ENCODE peak calls at places on chromosomes 1 and 21, in ten cellular contexts. One of them, this sample, is unnamed.

GRCh38 chr1:204601979-204602653 is 83.4 kb downstream of the LRRN2 start:
- DNase-seq in gastrocnemius medialis: no peak
- DNase-seq in uterus: no peak
- DNase-seq in erythroblast: no peak
- DNase-seq in transverse colon: no peak
- DNase-seq in GM12878: no peak
- DNase-seq in testis: no peak
- DNase-seq in NB4: no peak
- DNase-seq in A549: no peak
- DNase-seq in prostate gland: no peak
- DNase-seq in this sample: no peak

GRCh38 chr1:99570486-99571089 is 75.3 kb upstream of the PALMD start:
- DNase-seq in testis: no peak
- DNase-seq in uterus: no peak
- DNase-seq in prostate gland: no peak
- DNase-seq in NB4: no peak
- DNase-seq in erythroblast: no peak
- DNase-seq in GM12878: no peak
- DNase-seq in transverse colon: no peak
- DNase-seq in A549: no peak
- DNase-seq in gastrocnemius medialis: no peak
- DNase-seq in this sample: no peak

GRCh38 chr1:19532519-19532918 is 47.2 kb upstream of the CAPZB start:
- DNase-seq in GM12878: no peak
- DNase-seq in uterus: peak
- DNase-seq in erythroblast: no peak
- DNase-seq in testis: no peak
- DNase-seq in gastrocnemius medialis: no peak
- DNase-seq in NB4: no peak
- DNase-seq in A549: no peak
- DNase-seq in transverse colon: no peak
- DNase-seq in prostate gland: no peak
- DNase-seq in this sample: no peak

GRCh38 chr1:52631759-52632331 is 1.1 kb upstream of the SHISAL2A start:
- DNase-seq in uterus: no peak
- DNase-seq in gastrocnemius medialis: no peak
- DNase-seq in A549: no peak
- DNase-seq in NB4: peak
- DNase-seq in GM12878: no peak
- DNase-seq in erythroblast: no peak
- DNase-seq in transverse colon: no peak
- DNase-seq in prostate gland: no peak
- DNase-seq in testis: peak
- DNase-seq in this sample: no peak

GRCh38 chr1:2821970-2822620 is 20.6 kb upstream of the TTC34 start:
- DNase-seq in A549: peak
- DNase-seq in transverse colon: peak
- DNase-seq in uterus: no peak
- DNase-seq in prostate gland: peak
- DNase-seq in gastrocnemius medialis: no peak
- DNase-seq in erythroblast: peak
- DNase-seq in GM12878: no peak
- DNase-seq in testis: peak
- DNase-seq in NB4: peak
- DNase-seq in this sample: peak

GRCh38 chr1:25694167-25694566 is 77.6 kb downstream of the MAN1C1 start:
- DNase-seq in prostate gland: no peak
- DNase-seq in uterus: peak
- DNase-seq in NB4: no peak
- DNase-seq in testis: peak
- DNase-seq in erythroblast: no peak
- DNase-seq in transverse colon: peak
- DNase-seq in GM12878: no peak
- DNase-seq in A549: no peak
- DNase-seq in gastrocnemius medialis: no peak
- DNase-seq in this sample: no peak

GRCh38 chr1:236416165-236416564 is 22.1 kb downstream of the EDARADD start:
- DNase-seq in erythroblast: no peak
- DNase-seq in GM12878: no peak
- DNase-seq in uterus: no peak
- DNase-seq in prostate gland: no peak
- DNase-seq in gastrocnemius medialis: no peak
- DNase-seq in A549: no peak
- DNase-seq in NB4: no peak
- DNase-seq in transverse colon: no peak
- DNase-seq in testis: no peak
- DNase-seq in this sample: no peak

GRCh38 chr1:44084998-44085675 is 33.5 kb upstream of the KLF17 start:
- DNase-seq in gastrocnemius medialis: no peak
- DNase-seq in testis: no peak
- DNase-seq in GM12878: no peak
- DNase-seq in erythroblast: no peak
- DNase-seq in transverse colon: no peak
- DNase-seq in NB4: no peak
- DNase-seq in A549: no peak
- DNase-seq in uterus: no peak
- DNase-seq in prostate gland: no peak
- DNase-seq in this sample: no peak

GRCh38 chr1:245074232-245074747 is 80.5 kb upstream of the KIF26B start:
- DNase-seq in erythroblast: no peak
- DNase-seq in transverse colon: no peak
- DNase-seq in GM12878: no peak
- DNase-seq in testis: no peak
- DNase-seq in A549: no peak
- DNase-seq in uterus: peak
- DNase-seq in NB4: peak
- DNase-seq in gastrocnemius medialis: no peak
- DNase-seq in prostate gland: no peak
- DNase-seq in this sample: no peak

GRCh38 chr1:234617135-234617985 is 7.4 kb upstream of the IRF2BP2 start:
- DNase-seq in transverse colon: no peak
- DNase-seq in uterus: no peak
- DNase-seq in NB4: peak
- DNase-seq in gastrocnemius medialis: no peak
- DNase-seq in testis: no peak
- DNase-seq in prostate gland: no peak
- DNase-seq in GM12878: no peak
- DNase-seq in erythroblast: no peak
- DNase-seq in A549: no peak
- DNase-seq in this sample: no peak

GRCh38 chr1:115320368-115320767 is 17.7 kb downstream of the NGF start:
- DNase-seq in GM12878: no peak
- DNase-seq in erythroblast: no peak
- DNase-seq in prostate gland: no peak
- DNase-seq in gastrocnemius medialis: no peak
- DNase-seq in transverse colon: no peak
- DNase-seq in uterus: no peak
- DNase-seq in testis: no peak
- DNase-seq in A549: peak
- DNase-seq in NB4: peak
- DNase-seq in this sample: no peak

GRCh38 chr21:36097427-36098230 is 27.8 kb downstream of the CBR1 start:
- DNase-seq in GM12878: peak
- DNase-seq in transverse colon: no peak
- DNase-seq in gastrocnemius medialis: no peak
- DNase-seq in prostate gland: no peak
- DNase-seq in testis: no peak
- DNase-seq in uterus: no peak
- DNase-seq in NB4: peak
- DNase-seq in A549: no peak
- DNase-seq in erythroblast: no peak
- DNase-seq in this sample: no peak

GRCh38 chr21:35509004-35509704 is 460.1 kb upstream of the RUNX1 start:
- DNase-seq in NB4: peak
- DNase-seq in prostate gland: no peak
- DNase-seq in GM12878: no peak
- DNase-seq in transverse colon: no peak
- DNase-seq in gastrocnemius medialis: no peak
- DNase-seq in testis: no peak
- DNase-seq in erythroblast: no peak
- DNase-seq in A549: no peak
- DNase-seq in uterus: no peak
- DNase-seq in this sample: no peak

GRCh38 chr1:66399888-66400529 is 133.9 kb upstream of the SGIP1 start:
- DNase-seq in NB4: no peak
- DNase-seq in testis: no peak
- DNase-seq in erythroblast: no peak
- DNase-seq in GM12878: peak
- DNase-seq in gastrocnemius medialis: no peak
- DNase-seq in A549: no peak
- DNase-seq in transverse colon: no peak
- DNase-seq in uterus: no peak
- DNase-seq in prostate gland: no peak
- DNase-seq in this sample: no peak
- TF ChIP-seq POLR2A in NB4: no peak
- TF ChIP-seq POLR2A in testis: no peak
- TF ChIP-seq POLR2A in erythroblast: no peak
- TF ChIP-seq POLR2A in GM12878: no peak
- TF ChIP-seq POLR2A in gastrocnemius medialis: no peak
- TF ChIP-seq POLR2A in A549: no peak
- TF ChIP-seq POLR2A in transverse colon: no peak
- TF ChIP-seq POLR2A in uterus: no peak
- TF ChIP-seq POLR2A in prostate gland: no peak
- TF ChIP-seq POLR2A in this sample: no peak

DNA sequence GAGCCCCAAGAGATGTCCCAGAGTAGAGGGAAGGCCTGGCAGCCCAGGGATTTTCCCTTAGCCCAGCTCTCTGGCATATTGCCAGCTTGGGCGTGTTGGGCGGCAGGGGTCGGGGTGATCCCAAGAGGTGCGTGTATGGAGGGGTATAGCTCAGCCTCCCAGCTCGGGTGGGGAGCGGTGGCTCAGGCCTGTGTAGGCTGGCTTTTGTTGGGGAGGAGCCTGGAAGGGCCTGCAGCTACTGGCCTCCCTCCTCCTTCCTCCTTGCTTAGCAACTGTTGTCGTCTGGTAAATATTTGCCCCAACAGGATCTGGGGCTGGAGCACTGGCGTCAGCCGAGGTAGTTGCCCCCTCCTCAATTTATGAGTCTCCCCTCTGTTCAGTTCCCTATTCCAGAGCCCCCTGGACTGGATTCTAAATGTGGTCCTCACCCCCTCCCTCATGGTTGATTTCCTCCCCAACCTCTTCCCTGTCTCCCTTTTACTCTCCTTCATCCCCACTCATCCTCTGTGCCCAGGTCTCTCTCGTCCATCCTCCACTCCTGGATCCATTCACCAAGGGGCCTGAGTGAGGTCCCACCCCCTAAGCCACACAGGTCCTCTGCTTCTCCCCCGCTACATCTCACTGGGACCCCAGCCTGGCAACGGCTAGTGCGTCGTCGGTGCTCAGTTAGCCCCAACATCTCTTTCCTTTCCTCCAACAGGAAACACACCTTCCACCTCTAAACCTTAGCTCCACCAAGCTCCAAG is 10.3 kb upstream of the LMNA start:
- DNase-seq in erythroblast: peak
- DNase-seq in prostate gland: peak
- DNase-seq in testis: peak
- DNase-seq in NB4: no peak
- DNase-seq in transverse colon: peak
- DNase-seq in gastrocnemius medialis: no peak
- DNase-seq in A549: peak
- DNase-seq in GM12878: no peak
- DNase-seq in uterus: peak
- DNase-seq in this sample: no peak
- TF ChIP-seq POLR2A in erythroblast: peak
- TF ChIP-seq POLR2A in prostate gland: peak
- TF ChIP-seq POLR2A in testis: no peak
- TF ChIP-seq POLR2A in NB4: no peak
- TF ChIP-seq POLR2A in transverse colon: peak
- TF ChIP-seq POLR2A in gastrocnemius medialis: no peak
- TF ChIP-seq POLR2A in A549: no peak
- TF ChIP-seq POLR2A in GM12878: no peak
- TF ChIP-seq POLR2A in uterus: peak
- TF ChIP-seq POLR2A in this sample: no peak

GRCh38 chr21:42975886-42976608 is 1.7 kb downstream of the PKNOX1 start:
- DNase-seq in prostate gland: no peak
- DNase-seq in GM12878: no peak
- DNase-seq in erythroblast: peak
- DNase-seq in gastrocnemius medialis: no peak
- DNase-seq in testis: no peak
- DNase-seq in uterus: no peak
- DNase-seq in NB4: no peak
- DNase-seq in transverse colon: no peak
- DNase-seq in A549: no peak
- DNase-seq in this sample: no peak
- TF ChIP-seq POLR2A in prostate gland: no peak
- TF ChIP-seq POLR2A in GM12878: no peak
- TF ChIP-seq POLR2A in erythroblast: no peak
- TF ChIP-seq POLR2A in gastrocnemius medialis: peak
- TF ChIP-seq POLR2A in testis: no peak
- TF ChIP-seq POLR2A in uterus: no peak
- TF ChIP-seq POLR2A in NB4: no peak
- TF ChIP-seq POLR2A in transverse colon: no peak
- TF ChIP-seq POLR2A in A549: no peak
- TF ChIP-seq POLR2A in this sample: no peak

DNA sequence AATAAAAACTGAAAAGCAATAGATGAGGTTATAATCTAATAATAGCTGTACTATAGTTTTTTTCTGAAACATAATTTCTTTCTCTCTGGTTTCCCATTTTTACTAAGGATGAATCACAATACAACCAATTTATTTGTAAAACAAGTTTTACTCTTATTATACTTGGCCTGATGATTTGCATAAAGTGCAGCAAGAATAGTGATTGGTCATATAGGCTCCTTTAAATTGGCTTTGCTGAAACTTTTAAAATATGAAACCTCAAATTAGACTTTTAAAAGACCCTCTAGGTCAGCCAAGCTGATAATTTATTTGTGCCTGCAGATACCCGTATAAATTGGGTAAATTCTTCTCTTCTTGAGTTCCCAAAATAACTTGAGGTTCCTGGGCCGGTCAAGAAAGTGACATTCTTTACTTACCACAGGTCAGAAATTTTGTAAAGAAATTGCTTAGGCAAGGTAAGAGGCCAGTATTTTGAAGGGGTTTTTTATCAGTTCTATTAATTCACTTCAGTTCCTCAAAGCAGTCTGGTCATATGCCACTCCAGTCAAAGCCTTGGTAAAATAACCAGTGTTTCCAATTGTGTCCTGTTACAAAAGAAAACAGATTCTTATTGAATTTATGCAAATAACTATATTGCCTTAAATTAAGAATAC is 76.1 kb downstream of the C21orf91 start:
- DNase-seq in GM12878: peak
- DNase-seq in A549: no peak
- DNase-seq in NB4: no peak
- DNase-seq in transverse colon: no peak
- DNase-seq in uterus: no peak
- DNase-seq in testis: no peak
- DNase-seq in gastrocnemius medialis: no peak
- DNase-seq in erythroblast: no peak
- DNase-seq in prostate gland: no peak
- DNase-seq in this sample: no peak
- TF ChIP-seq POLR2A in GM12878: no peak
- TF ChIP-seq POLR2A in A549: no peak
- TF ChIP-seq POLR2A in NB4: no peak
- TF ChIP-seq POLR2A in transverse colon: no peak
- TF ChIP-seq POLR2A in uterus: no peak
- TF ChIP-seq POLR2A in testis: no peak
- TF ChIP-seq POLR2A in gastrocnemius medialis: no peak
- TF ChIP-seq POLR2A in erythroblast: no peak
- TF ChIP-seq POLR2A in prostate gland: no peak
- TF ChIP-seq POLR2A in this sample: no peak

This sample was measured in GM12891.